ENCODE peak calls at places on chromosome 22, in four cellular contexts. O is NT2/D1, I is GM12878, S is HepG2. J is an unnamed sample.
A peak's percentile ranks its signal among the peaks of the same experiment; 100 is the strongest.

GRCh38 chr22:24076091-24076867 is 65.2 kb downstream of the CABIN1 start:
- DNase-seq in I (no peak), O (no peak), S (no peak), J (no peak)

GRCh38 chr22:37982938-37983859 is 1.2 kb downstream of the SOX10 start:
- DNase-seq in I (no peak), S (no peak), O (no peak), J (no peak)

GRCh38 chr22:26588749-26589366 is 1.1 kb downstream of the TPST2 start:
- DNase-seq in O (no peak), I (no peak), S (peak; percentile 17), J (no peak)

GRCh38 chr22:17706451-17706900 is 67.8 kb downstream of the BID start:
- DNase-seq in O (peak; percentile 28), S (peak; percentile 36), I (peak; percentile 89), J (no peak)

GRCh38 chr22:32142600-32142999 is 16.5 kb downstream of the C22orf42 start:
- DNase-seq in S (no peak), O (no peak), I (no peak), J (no peak)

GRCh38 chr22:44193537-44193896 is 12.8 kb downstream of the PARVG start:
- DNase-seq in S (no peak), I (no peak), O (no peak), J (no peak)

GRCh38 chr22:42243802-42244060 is 26.7 kb downstream of the TCF20 start:
- DNase-seq in O (no peak), S (no peak), I (no peak), J (no peak)

GRCh38 chr22:40939202-40939601 is 12.0 kb upstream of the RBX1 start:
- DNase-seq in I (no peak), O (no peak), S (no peak), J (no peak)

GRCh38 chr22:27159716-27160295 is 502.4 kb downstream of the MIAT start:
- DNase-seq in S (no peak), I (no peak), O (no peak), J (no peak)

DNA sequence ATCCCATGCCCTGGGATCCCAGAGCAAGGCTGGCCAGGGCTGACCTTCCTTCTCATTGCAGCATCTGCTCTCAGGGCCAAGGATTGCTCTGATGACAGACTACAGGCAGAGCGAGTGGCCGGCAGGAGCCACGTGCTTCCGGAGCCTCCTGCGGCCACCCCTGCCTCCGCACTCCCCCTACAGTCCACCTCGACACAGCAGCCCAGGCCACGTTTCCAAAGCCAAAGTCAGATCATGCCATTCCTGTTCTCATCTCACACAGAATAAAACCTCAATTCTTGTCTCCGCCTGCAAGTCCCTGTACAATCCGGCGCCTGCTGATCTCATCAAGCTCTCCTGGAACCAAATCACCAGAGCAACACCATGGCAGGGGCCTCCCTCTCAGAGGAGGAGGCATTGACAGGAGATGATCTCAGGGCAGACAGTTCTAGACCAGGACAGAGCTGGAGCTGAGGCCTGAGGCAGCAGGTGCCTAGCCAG is 20.9 kb upstream of the UPK3A start:
- DNase-seq in I (no peak), S (peak; percentile 75), O (no peak), J (peak; percentile 75)
- TF ChIP-seq SUZ12 in I (no peak), S (no peak), O (no peak), J (no peak)

GRCh38 chr22:36183446-36183845 is 18.2 kb downstream of the APOL4 start:
- DNase-seq in O (no peak), I (no peak), S (no peak), J (no peak)

GRCh38 chr22:36185828-36186624 is 15.6 kb downstream of the APOL4 start:
- DNase-seq in S (no peak), I (no peak), O (no peak), J (no peak)

GRCh38 chr22:36182056-36182455 is 19.6 kb downstream of the APOL4 start:
- DNase-seq in O (no peak), S (no peak), I (no peak), J (no peak)

GRCh38 chr22:36182871-36183270 is 18.7 kb downstream of the APOL4 start:
- DNase-seq in I (no peak), S (no peak), O (no peak), J (no peak)

DNA sequence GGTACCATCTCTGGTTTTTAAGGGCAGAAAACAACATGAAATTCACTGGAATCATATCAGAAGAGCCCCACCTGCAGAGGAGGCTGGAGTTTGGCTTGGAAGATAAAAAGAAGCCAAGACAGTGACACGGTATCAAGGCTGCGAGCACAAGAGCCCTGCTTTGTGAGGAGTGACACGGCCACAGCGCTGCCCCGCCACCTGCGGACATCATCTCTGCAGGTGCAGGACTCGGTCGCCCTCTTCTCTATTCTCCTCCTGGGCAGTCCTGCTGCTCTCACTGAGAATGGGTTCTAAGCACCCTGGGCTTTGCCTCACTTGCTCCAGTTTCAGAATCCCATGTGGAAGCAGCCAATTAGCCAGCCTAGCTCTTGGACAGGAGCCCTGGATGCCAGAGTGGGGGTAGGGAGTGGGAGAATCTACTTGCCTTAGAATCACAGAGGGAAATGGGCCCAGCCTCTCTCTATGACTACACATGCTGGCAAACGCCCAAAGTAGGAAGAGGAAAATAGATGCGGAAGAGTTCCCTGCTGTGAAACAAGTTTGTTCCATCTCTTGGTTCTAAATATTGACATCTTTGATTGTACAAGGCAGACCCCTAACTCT is 17.1 kb downstream of the APOL4 start:
- DNase-seq in I (no peak), S (no peak), O (no peak), J (no peak)
- TF ChIP-seq SUZ12 in I (no peak), S (no peak), O (no peak), J (no peak)

GRCh38 chr22:30426395-30427353 is 1.1 kb downstream of the MTFP1 start:
- DNase-seq in O (peak; percentile 47), S (peak; percentile 70), I (peak; percentile 64), J (peak; percentile 86)
- TF ChIP-seq SUZ12 in O (no peak), S (no peak), I (no peak), J (no peak)

DNA sequence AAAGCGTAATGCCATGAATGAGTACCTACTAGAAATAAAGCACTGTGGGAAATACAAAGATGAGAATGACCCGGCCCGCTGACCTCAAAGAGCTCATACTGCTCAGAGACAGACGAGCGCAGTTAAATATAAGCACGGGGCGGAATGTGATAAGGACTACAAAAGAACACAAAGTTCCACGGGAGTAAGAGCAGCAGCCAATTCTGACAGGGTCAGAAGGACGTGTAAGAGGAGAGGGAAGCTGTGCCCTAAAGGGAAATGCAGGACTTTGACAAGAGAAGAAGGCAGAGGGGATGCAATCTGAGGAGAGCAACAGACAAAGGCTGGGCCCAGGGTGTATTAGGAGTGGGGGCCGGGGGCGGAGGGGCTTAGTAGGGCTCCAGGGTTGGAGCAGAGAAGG is 314.6 kb downstream of the LARGE1 start:
- DNase-seq in S (no peak), O (no peak), I (no peak), J (no peak)
- TF ChIP-seq SUZ12 in S (no peak), O (no peak), I (no peak), J (no peak)

DNA sequence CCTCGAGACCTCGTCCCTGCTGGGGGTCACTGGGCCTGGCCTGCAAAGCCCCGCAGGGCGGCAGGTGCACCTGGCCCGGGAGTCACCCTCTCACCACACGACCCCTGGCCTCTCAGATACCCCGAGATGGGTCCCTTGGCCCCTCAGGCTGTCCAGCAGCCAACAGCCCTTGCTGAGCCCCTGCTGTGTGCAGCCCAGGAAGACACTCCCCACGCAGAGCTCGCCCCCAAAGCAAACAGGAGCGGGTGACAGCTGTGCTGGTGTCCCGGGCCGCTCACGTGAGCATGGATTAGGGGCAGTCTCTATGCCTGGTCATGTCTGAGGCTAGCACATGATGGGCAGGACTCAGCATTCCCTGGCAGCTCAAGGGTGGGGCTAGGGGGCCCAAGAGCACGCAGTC is 31.3 kb downstream of the WNT7B start:
- DNase-seq in I (no peak), S (no peak), O (no peak), J (no peak)
- TF ChIP-seq SUZ12 in I (no peak), S (no peak), O (no peak), J (no peak)

GRCh38 chr22:20206709-20207215 is 55.9 kb upstream of the CCDC188 start:
- DNase-seq in O (no peak), I (no peak), S (no peak), J (no peak)
- TF ChIP-seq SUZ12 in O (no peak), I (no peak), S (no peak), J (no peak)

GRCh38 chr22:18976197-18976751 is 40.2 kb upstream of the PRODH start:
- DNase-seq in I (no peak), S (no peak), O (no peak), J (no peak)

GRCh38 chr22:18974477-18975180 is 38.5 kb upstream of the PRODH start:
- DNase-seq in O (no peak), S (no peak), I (no peak), J (no peak)

GRCh38 chr22:18973264-18974031 is 37.4 kb upstream of the PRODH start:
- DNase-seq in O (no peak), I (no peak), S (no peak), J (no peak)

GRCh38 chr22:18977824-18978425 is 41.8 kb upstream of the PRODH start:
- DNase-seq in O (no peak), I (no peak), S (no peak), J (no peak)

DNA sequence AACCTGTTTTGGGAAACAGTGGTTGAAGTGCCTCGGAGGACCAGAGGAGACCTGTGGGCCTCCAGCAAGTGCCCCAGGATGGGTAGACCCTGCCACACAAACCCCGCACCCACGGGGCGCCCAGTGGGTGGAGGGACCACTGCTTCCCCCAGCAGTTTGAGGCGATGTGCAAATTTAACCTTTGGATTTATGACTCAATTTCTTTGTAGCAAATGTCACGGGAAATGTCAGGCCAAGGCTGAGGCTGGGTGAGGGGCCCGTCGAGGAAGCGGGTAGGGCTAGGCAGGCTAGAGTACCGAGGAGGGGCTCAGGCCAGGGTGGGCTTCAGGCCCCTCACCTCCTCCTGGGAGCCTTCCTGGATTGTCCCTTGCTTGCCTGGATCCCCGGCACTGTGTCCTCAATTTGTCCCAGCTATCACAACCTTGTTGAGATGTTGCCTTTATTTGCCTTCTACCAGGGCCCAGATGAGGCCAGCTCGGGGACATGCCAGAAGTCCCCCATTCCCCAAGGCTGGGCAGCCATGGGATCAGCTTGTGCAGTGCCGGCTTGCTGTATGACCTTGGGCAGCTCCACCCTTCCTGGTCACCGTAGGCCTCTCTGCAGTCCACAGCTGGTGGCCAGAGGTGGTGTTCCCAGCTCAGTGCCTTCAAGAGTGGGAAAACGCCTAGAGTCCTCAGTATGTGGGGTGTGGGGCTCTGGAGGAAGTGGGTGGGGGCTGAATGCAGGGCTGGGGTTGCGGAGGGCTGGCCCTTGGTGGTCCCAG is 39.5 kb upstream of the PRODH start:
- DNase-seq in O (no peak), I (no peak), S (no peak), J (no peak)
- TF ChIP-seq SUZ12 in O (no peak), I (no peak), S (no peak), J (no peak)